ENCODE peak calls at places on chromosomes 5 and 9, in four cellular contexts. D, A, V and K are unnamed samples.

GRCh38 chr5:154284433-154284832 is 93.9 kb downstream of the GALNT10 start:
- DNase-seq in V (no peak), D (no peak), A (no peak), K (no peak)

GRCh38 chr5:75330404-75330803 is 6.6 kb upstream of the HMGCR start:
- DNase-seq in D (no peak), A (no peak), V (no peak), K (no peak)

GRCh38 chr9:114100536-114100935 is 1.4 kb upstream of the KIF12 start:
- DNase-seq in A (no peak), V (no peak), D (no peak), K (no peak)

GRCh38 chr5:128773378-128773777 is 191.9 kb upstream of the SLC27A6 start:
- DNase-seq in A (no peak), D (no peak), V (no peak), K (no peak)

GRCh38 chr9:70405808-70406445 is 8.5 kb downstream of the KLF9 start:
- DNase-seq in A (no peak), D (no peak), V (no peak), K (no peak)

GRCh38 chr5:101663543-101663942 is 632.5 kb downstream of the SLCO4C1 start:
- DNase-seq in A (no peak), D (no peak), V (peak; percentile 75), K (no peak)

GRCh38 chr9:21871256-21871975 is 69.0 kb downstream of the MTAP start:
- DNase-seq in A (no peak), V (no peak), D (no peak), K (no peak)

GRCh38 chr9:116700279-116700678 is 13.2 kb downstream of the TRIM32 start:
- DNase-seq in D (no peak), V (no peak), A (no peak), K (no peak)

GRCh38 chr5:163976691-163977090 is 471.3 kb downstream of the MAT2B start:
- DNase-seq in V (no peak), A (no peak), D (no peak), K (no peak)

GRCh38 chr5:173790177-173790719 is 97.9 kb upstream of the CPEB4 start:
- DNase-seq in V (no peak), A (no peak), D (no peak), K (no peak)

GRCh38 chr9:94082956-94083355 is 1.3 kb upstream of the PTPDC1 start:
- DNase-seq in D (no peak), A (no peak), V (no peak), K (no peak)

GRCh38 chr5:128537306-128537998 is 593 bp downstream of the FBN2 start:
- DNase-seq in A (peak; percentile 15), D (no peak), V (peak; percentile 45), K (peak; percentile 33)

GRCh38 chr5:138594305-138595058 is 19.3 kb upstream of the HSPA9 start:
- DNase-seq in V (no peak), D (no peak), A (no peak), K (no peak)

GRCh38 chr5:51657340-51658240 is 274.3 kb downstream of the ISL1 start:
- DNase-seq in A (no peak), V (no peak), D (no peak), K (no peak)

GRCh38 chr9:17059465-17059864 is 75.4 kb upstream of the CNTLN start:
- DNase-seq in A (no peak), V (no peak), D (no peak), K (no peak)

GRCh38 chr5:138963763-138964371 is 88.7 kb upstream of the LRRTM2 start:
- DNase-seq in V (no peak), A (no peak), D (no peak), K (no peak)

GRCh38 chr9:8206720-8207119 is 407.1 kb upstream of the DMAC1 start:
- DNase-seq in D (no peak), A (no peak), V (no peak), K (no peak)

GRCh38 chr9:114155263-114155966 is at the start of gene COL27A1:
- DNase-seq in A (peak; percentile 93), D (peak; percentile 70), V (peak; percentile 76), K (peak; percentile 82)

GRCh38 chr5:32613050-32613672 is 27.8 kb downstream of the SUB1 start:
- DNase-seq in A (peak; percentile 83), D (peak; percentile 83), V (peak; percentile 76), K (no peak)

GRCh38 chr9:131517761-131518190 is 13.3 kb downstream of the UCK1 start:
- DNase-seq in D (no peak), V (no peak), A (no peak), K (no peak)

GRCh38 chr9:124278054-124278540 is 20.3 kb downstream of the NEK6 start:
- DNase-seq in V (peak; percentile 78), D (no peak), A (no peak), K (no peak)

GRCh38 chr5:60066502-60066901 is 173.0 kb upstream of the PDE4D start:
- DNase-seq in A (no peak), V (no peak), D (no peak), K (no peak)

GRCh38 chr5:115321309-115321708 is 24.9 kb upstream of the CCDC112 start:
- DNase-seq in D (no peak), A (no peak), V (no peak), K (no peak)

GRCh38 chr5:81717221-81717620 is 33.7 kb downstream of the SSBP2 start:
- DNase-seq in A (no peak), D (no peak), V (no peak), K (no peak)

GRCh38 chr5:54655761-54656160 is 138.2 kb downstream of the SNX18 start:
- DNase-seq in V (no peak), D (no peak), A (peak; percentile 48), K (no peak)

GRCh38 chr5:54658014-54658413 is 140.5 kb downstream of the SNX18 start:
- DNase-seq in D (no peak), V (peak; percentile 3), A (no peak), K (no peak)

GRCh38 chr5:54661111-54661510 is 143.6 kb downstream of the SNX18 start:
- DNase-seq in A (no peak), V (no peak), D (no peak), K (no peak)

GRCh38 chr5:54656261-54656728 is 138.7 kb downstream of the SNX18 start:
- DNase-seq in D (no peak), A (no peak), V (no peak), K (no peak)

GRCh38 chr5:54659651-54660050 is 142.1 kb downstream of the SNX18 start:
- DNase-seq in A (no peak), V (no peak), D (no peak), K (no peak)
- H3K27ac ChIP-seq in A (no peak overlapping the region), V (no peak overlapping the region), D (no peak overlapping the region), K (no peak overlapping the region)

GRCh38 chr5:40781843-40782409 is 16.2 kb downstream of the PRKAA1 start:
- DNase-seq in A (no peak), D (no peak), V (no peak), K (no peak)

GRCh38 chr5:40780199-40780598 is 18.0 kb downstream of the PRKAA1 start:
- DNase-seq in V (no peak), A (no peak), D (no peak), K (no peak)

GRCh38 chr5:40778133-40778532 is 20.0 kb downstream of the PRKAA1 start:
- DNase-seq in A (no peak), D (no peak), V (no peak), K (no peak)

GRCh38 chr5:40779561-40779960 is 18.6 kb downstream of the PRKAA1 start:
- DNase-seq in D (no peak), V (no peak), A (no peak), K (no peak)

DNA sequence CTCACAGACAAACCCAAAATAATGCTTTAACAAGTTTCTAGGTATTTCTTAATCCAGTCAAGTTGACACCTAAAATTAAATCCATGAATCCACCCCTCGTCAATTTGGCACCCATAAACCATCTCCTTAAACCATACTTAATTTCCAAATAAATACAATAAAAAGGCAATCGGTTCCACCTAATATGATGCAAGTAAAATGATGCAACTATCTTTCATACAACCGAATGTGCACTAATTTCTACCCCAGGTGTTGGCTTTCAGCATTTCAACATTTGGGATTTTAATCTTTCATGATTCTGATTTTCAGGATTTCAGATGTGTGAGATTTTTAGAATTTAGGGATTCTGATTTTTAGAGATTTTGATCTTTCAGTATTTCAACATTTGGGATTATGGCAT is 17.3 kb downstream of the PRKAA1 start:
- DNase-seq in A (no peak), V (no peak), D (no peak), K (no peak)
- H3K27ac ChIP-seq in A (no peak overlapping the region), V (no peak overlapping the region), D (no peak overlapping the region), K (no peak overlapping the region)

GRCh38 chr5:177470759-177471536 is 2.5 kb downstream of the DBN1 start:
- DNase-seq in V (peak; percentile 40), A (no peak), D (no peak), K (no peak)

GRCh38 chr5:177472460-177473441 is 683 bp downstream of the DBN1 start:
- DNase-seq in V (no peak), D (no peak), A (peak; percentile 57), K (peak; percentile 86)

GRCh38 chr5:177469750-177470525 is 3.5 kb downstream of the DBN1 start:
- DNase-seq in V (no peak), A (no peak), D (no peak), K (no peak)

GRCh38 chr5:177473461-177473991 is at the start of gene DBN1:
- DNase-seq in D (no peak), A (peak; percentile 32), V (peak; percentile 44), K (peak; percentile 87)

GRCh38 chr5:177471610-177472356 is 1.7 kb downstream of the DBN1 start:
- DNase-seq in A (no peak), V (no peak), D (no peak), K (no peak)
- H3K27ac ChIP-seq in A (peak overlapping the region; percentile 84), V (peak overlapping the region; percentile 97), D (no peak overlapping the region), K (no peak overlapping the region)

GRCh38 chr5:179839328-179840256 is 18.9 kb downstream of the SQSTM1 start:
- DNase-seq in D (no peak), V (peak; percentile 68), A (no peak), K (peak; percentile 33)
- H3K27ac ChIP-seq in D (no peak overlapping the region), V (no peak overlapping the region), A (no peak overlapping the region), K (no peak overlapping the region)

GRCh38 chr5:119344231-119344630 is 11.6 kb upstream of the TNFAIP8 start:
- DNase-seq in V (no peak), D (no peak), A (no peak), K (no peak)
- H3K27ac ChIP-seq in V (no peak overlapping the region), D (no peak overlapping the region), A (no peak overlapping the region), K (no peak overlapping the region)

DNA sequence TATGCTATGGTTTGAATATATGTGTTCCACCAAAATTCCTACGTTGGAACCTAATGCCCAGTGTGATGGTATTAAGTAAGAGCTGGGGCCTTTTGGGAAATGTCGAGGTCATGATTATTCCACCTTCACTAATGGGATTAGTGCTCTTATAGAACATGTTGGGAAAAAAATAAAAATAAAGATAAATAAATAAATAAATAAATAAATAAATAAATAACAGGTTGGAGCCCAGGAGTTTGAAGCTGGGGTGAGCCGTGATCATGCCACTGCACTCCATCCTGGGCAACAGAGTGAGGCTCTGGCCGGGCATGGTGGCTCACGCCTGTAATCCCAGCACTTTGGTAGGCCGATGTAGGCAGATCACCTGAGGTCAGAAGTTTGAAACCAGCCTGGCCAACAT is 22.5 kb downstream of the BASP1 start:
- DNase-seq in A (no peak), D (no peak), V (no peak), K (no peak)
- H3K27ac ChIP-seq in A (no peak overlapping the region), D (no peak overlapping the region), V (peak overlapping the region; percentile 47), K (no peak overlapping the region)

DNA sequence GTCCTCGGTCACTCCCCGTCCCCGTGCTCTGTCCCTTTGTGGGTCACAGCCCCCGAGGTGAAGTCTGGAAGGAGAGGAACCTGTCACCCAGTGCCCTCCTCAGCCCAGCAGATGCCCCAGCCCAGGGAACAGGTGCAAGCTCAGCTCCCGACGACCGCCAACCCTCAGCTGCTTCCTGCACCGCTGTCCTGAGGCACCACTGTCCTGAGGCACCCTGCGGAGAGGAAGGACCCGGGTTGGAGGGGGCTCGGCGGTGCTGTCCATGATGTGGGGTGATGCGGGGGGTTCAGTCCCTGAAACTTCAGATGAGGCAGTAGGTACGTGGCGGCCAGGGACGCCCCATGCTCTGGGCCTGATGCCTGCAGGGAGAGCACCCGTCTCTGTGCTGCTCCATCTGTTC is 81.4 kb downstream of the COL5A1 start:
- DNase-seq in V (no peak), A (no peak), D (no peak), K (no peak)
- H3K27ac ChIP-seq in V (no peak overlapping the region), A (no peak overlapping the region), D (no peak overlapping the region), K (no peak overlapping the region)